ENCODE peak calls at places on chromosomes 5 and 9, in eight cellular contexts. One of them, this sample, is unnamed.

GRCh38 chr9:133842721-133843227 is 104.6 kb upstream of the SARDH start:
- DNase-seq in M059J: no peak
- DNase-seq in T follicular helper cell: no peak
- DNase-seq in HFF-Myc: no peak
- DNase-seq in amniotic epithelial cell: no peak
- DNase-seq in T-cell: no peak
- DNase-seq in anterior cingulate cortex: no peak
- DNase-seq in HEK293T: no peak
- DNase-seq in this sample: no peak

GRCh38 chr5:64207978-64208377 is 42.3 kb downstream of the RNF180 start:
- DNase-seq in HFF-Myc: no peak
- DNase-seq in M059J: peak
- DNase-seq in anterior cingulate cortex: no peak
- DNase-seq in T-cell: no peak
- DNase-seq in T follicular helper cell: no peak
- DNase-seq in amniotic epithelial cell: peak
- DNase-seq in HEK293T: no peak
- DNase-seq in this sample: no peak

GRCh38 chr5:111973946-111974345 is 217.0 kb upstream of the NREP start:
- DNase-seq in HFF-Myc: no peak
- DNase-seq in anterior cingulate cortex: no peak
- DNase-seq in T follicular helper cell: no peak
- DNase-seq in T-cell: no peak
- DNase-seq in M059J: no peak
- DNase-seq in amniotic epithelial cell: no peak
- DNase-seq in HEK293T: no peak
- DNase-seq in this sample: no peak

GRCh38 chr9:98254236-98255063 is 999 bp downstream of the TBC1D2 start:
- DNase-seq in amniotic epithelial cell: peak
- DNase-seq in T-cell: no peak
- DNase-seq in HFF-Myc: no peak
- DNase-seq in M059J: peak
- DNase-seq in HEK293T: no peak
- DNase-seq in anterior cingulate cortex: no peak
- DNase-seq in T follicular helper cell: no peak
- DNase-seq in this sample: no peak

GRCh38 chr5:163478126-163478981 is 17.9 kb downstream of the HMMR start:
- DNase-seq in T-cell: no peak
- DNase-seq in HEK293T: no peak
- DNase-seq in T follicular helper cell: no peak
- DNase-seq in amniotic epithelial cell: peak
- DNase-seq in HFF-Myc: no peak
- DNase-seq in anterior cingulate cortex: no peak
- DNase-seq in M059J: peak
- DNase-seq in this sample: no peak

GRCh38 chr9:33135086-33135958 is 31.8 kb downstream of the B4GALT1 start:
- DNase-seq in M059J: no peak
- DNase-seq in HEK293T: no peak
- DNase-seq in amniotic epithelial cell: no peak
- DNase-seq in anterior cingulate cortex: no peak
- DNase-seq in T-cell: no peak
- DNase-seq in HFF-Myc: no peak
- DNase-seq in T follicular helper cell: no peak
- DNase-seq in this sample: no peak

GRCh38 chr5:94618029-94618492 is 343 bp downstream of the KIAA0825 start:
- DNase-seq in M059J: peak
- DNase-seq in anterior cingulate cortex: no peak
- DNase-seq in T follicular helper cell: peak
- DNase-seq in amniotic epithelial cell: peak
- DNase-seq in HEK293T: peak
- DNase-seq in T-cell: no peak
- DNase-seq in HFF-Myc: peak
- DNase-seq in this sample: no peak

GRCh38 chr5:119255571-119256356 is 100.1 kb upstream of the TNFAIP8 start:
- DNase-seq in HFF-Myc: no peak
- DNase-seq in T-cell: no peak
- DNase-seq in T follicular helper cell: no peak
- DNase-seq in amniotic epithelial cell: peak
- DNase-seq in M059J: peak
- DNase-seq in HEK293T: peak
- DNase-seq in anterior cingulate cortex: no peak
- DNase-seq in this sample: no peak

GRCh38 chr5:127386557-127386956 is 96.0 kb downstream of the MEGF10 start:
- DNase-seq in T follicular helper cell: no peak
- DNase-seq in anterior cingulate cortex: no peak
- DNase-seq in HEK293T: no peak
- DNase-seq in M059J: peak
- DNase-seq in T-cell: no peak
- DNase-seq in amniotic epithelial cell: peak
- DNase-seq in HFF-Myc: no peak
- DNase-seq in this sample: no peak

GRCh38 chr9:36258989-36259315 is 704 bp upstream of the GNE start:
- DNase-seq in HFF-Myc: no peak
- DNase-seq in anterior cingulate cortex: no peak
- DNase-seq in amniotic epithelial cell: no peak
- DNase-seq in HEK293T: no peak
- DNase-seq in T-cell: no peak
- DNase-seq in T follicular helper cell: no peak
- DNase-seq in M059J: peak
- DNase-seq in this sample: no peak

GRCh38 chr5:154196955-154197652 is 6.6 kb downstream of the GALNT10 start:
- DNase-seq in amniotic epithelial cell: peak
- DNase-seq in HEK293T: no peak
- DNase-seq in T follicular helper cell: no peak
- DNase-seq in T-cell: no peak
- DNase-seq in M059J: peak
- DNase-seq in anterior cingulate cortex: peak
- DNase-seq in HFF-Myc: no peak
- DNase-seq in this sample: no peak

GRCh38 chr5:179192891-179193470 is 132.8 kb downstream of the ZNF354C start:
- DNase-seq in M059J: no peak
- DNase-seq in T follicular helper cell: no peak
- DNase-seq in amniotic epithelial cell: no peak
- DNase-seq in anterior cingulate cortex: no peak
- DNase-seq in HEK293T: no peak
- DNase-seq in T-cell: no peak
- DNase-seq in HFF-Myc: no peak
- DNase-seq in this sample: no peak

GRCh38 chr5:108641596-108641995 is 106.1 kb upstream of the FER start:
- DNase-seq in anterior cingulate cortex: no peak
- DNase-seq in T-cell: no peak
- DNase-seq in HFF-Myc: no peak
- DNase-seq in HEK293T: no peak
- DNase-seq in M059J: no peak
- DNase-seq in T follicular helper cell: no peak
- DNase-seq in amniotic epithelial cell: no peak
- DNase-seq in this sample: no peak

GRCh38 chr5:18970000-18970399 is 1018.0 kb downstream of the CDH18 start:
- DNase-seq in T follicular helper cell: no peak
- DNase-seq in amniotic epithelial cell: no peak
- DNase-seq in HEK293T: no peak
- DNase-seq in M059J: no peak
- DNase-seq in HFF-Myc: no peak
- DNase-seq in anterior cingulate cortex: no peak
- DNase-seq in T-cell: no peak
- DNase-seq in this sample: no peak

GRCh38 chr5:125408582-125409069 is 662.2 kb upstream of the ZNF608 start:
- DNase-seq in HEK293T: peak
- DNase-seq in T follicular helper cell: no peak
- DNase-seq in T-cell: no peak
- DNase-seq in M059J: peak
- DNase-seq in anterior cingulate cortex: no peak
- DNase-seq in HFF-Myc: peak
- DNase-seq in amniotic epithelial cell: peak
- DNase-seq in this sample: no peak

GRCh38 chr9:121371495-121371911 is 1.5 kb upstream of the STOM start:
- DNase-seq in HFF-Myc: no peak
- DNase-seq in T follicular helper cell: no peak
- DNase-seq in M059J: no peak
- DNase-seq in HEK293T: no peak
- DNase-seq in amniotic epithelial cell: no peak
- DNase-seq in anterior cingulate cortex: no peak
- DNase-seq in T-cell: no peak
- DNase-seq in this sample: no peak

GRCh38 chr5:137622850-137623249 is 113.0 kb downstream of the KLHL3 start:
- DNase-seq in HEK293T: no peak
- DNase-seq in T follicular helper cell: no peak
- DNase-seq in anterior cingulate cortex: peak
- DNase-seq in T-cell: no peak
- DNase-seq in amniotic epithelial cell: peak
- DNase-seq in M059J: peak
- DNase-seq in HFF-Myc: no peak
- DNase-seq in this sample: no peak